ENCODE peak calls at places on chromosome 18, in ten cellular contexts. M is IMR-90, Z is HepG2, B is adrenal gland, T is heart left ventricle, J is GM12878, U is erythroblast, D is endothelial cell of umbilical vein, A is transverse colon, C is Peyer's patch. Q is an unnamed sample.

GRCh38 chr18:11047817-11048216 is 101.6 kb downstream of the PIEZO2 start:
- DNase-seq in M (no peak), Z (no peak), B (no peak), T (no peak), J (no peak), U (no peak), D (no peak), A (no peak), C (no peak), Q (no peak)

GRCh38 chr18:6139007-6139406 is 243.7 kb upstream of the TMEM200C start:
- DNase-seq in M (no peak), Z (no peak), B (no peak), T (no peak), J (no peak), U (no peak), D (no peak), A (no peak), C (no peak), Q (no peak)

GRCh38 chr18:8835556-8835955 is 130.2 kb downstream of the MTCL1 start:
- DNase-seq in M (peak), Z (no peak), B (no peak), T (no peak), J (no peak), U (peak), D (no peak), A (no peak), C (no peak), Q (no peak)

GRCh38 chr18:55097406-55098170 is 138.3 kb upstream of the CCDC68 start:
- DNase-seq in M (no peak), Z (no peak), B (peak), T (no peak), J (no peak), U (no peak), D (peak), A (no peak), C (no peak), Q (no peak)

GRCh38 chr18:3554091-3554601 is 104.2 kb downstream of the TGIF1 start:
- DNase-seq in M (no peak), Z (peak), B (no peak), T (no peak), J (no peak), U (no peak), D (no peak), A (no peak), C (no peak), Q (no peak)

GRCh38 chr18:64982414-64983096 is 768.3 kb upstream of the CDH7 start:
- DNase-seq in M (no peak), Z (no peak), B (no peak), T (no peak), J (no peak), U (no peak), D (no peak), A (no peak), C (no peak), Q (no peak)

GRCh38 chr18:76449110-76449453 is 46.0 kb downstream of the ZNF516 start:
- DNase-seq in M (no peak), Z (no peak), B (no peak), T (no peak), J (no peak), U (no peak), D (no peak), A (no peak), C (peak), Q (no peak)

GRCh38 chr18:33495278-33495677 is 54.8 kb upstream of the CCDC178 start:
- DNase-seq in M (peak), Z (peak), B (peak), T (no peak), J (peak), U (peak), D (peak), A (no peak), C (no peak), Q (no peak)

GRCh38 chr18:63082661-63083531 is 236.7 kb downstream of the BCL2 start:
- DNase-seq in M (no peak), Z (no peak), B (no peak), T (no peak), J (no peak), U (no peak), D (no peak), A (no peak), C (no peak), Q (no peak)

GRCh38 chr18:62829936-62830335 is 114.6 kb downstream of the PHLPP1 start:
- DNase-seq in M (peak), Z (no peak), B (no peak), T (no peak), J (no peak), U (no peak), D (no peak), A (no peak), C (no peak), Q (no peak)

GRCh38 chr18:12776821-12777471 is 74.1 kb downstream of the PSMG2 start:
- DNase-seq in M (no peak), Z (no peak), B (no peak), T (no peak), J (no peak), U (no peak), D (no peak), A (no peak), C (no peak), Q (no peak)

GRCh38 chr18:12773369-12773768 is 70.5 kb downstream of the PSMG2 start:
- DNase-seq in M (no peak), Z (no peak), B (no peak), T (no peak), J (no peak), U (no peak), D (no peak), A (no peak), C (no peak), Q (no peak)

GRCh38 chr18:53408271-53408670 is 816.2 kb downstream of the MBD2 start:
- DNase-seq in M (no peak), Z (no peak), B (no peak), T (no peak), J (no peak), U (no peak), D (no peak), A (no peak), C (no peak), Q (no peak)

GRCh38 chr18:26089247-26090129 is 925 bp downstream of the SS18 start:
- DNase-seq in M (peak), Z (peak), B (peak), T (no peak), J (no peak), U (peak), D (peak), A (no peak), C (no peak), Q (no peak)

GRCh38 chr18:37435996-37436395 is 129.6 kb downstream of the CELF4 start:
- DNase-seq in M (no peak), Z (no peak), B (no peak), T (no peak), J (no peak), U (no peak), D (no peak), A (no peak), C (no peak), Q (no peak)

GRCh38 chr18:5721924-5722323 is 173.4 kb downstream of the TMEM200C start:
- DNase-seq in M (no peak), Z (no peak), B (no peak), T (no peak), J (no peak), U (no peak), D (no peak), A (no peak), C (no peak), Q (no peak)

GRCh38 chr18:48547456-48548403 is 8.9 kb downstream of the CTIF start:
- DNase-seq in M (peak), Z (no peak), B (no peak), T (peak), J (no peak), U (no peak), D (no peak), A (no peak), C (no peak), Q (no peak)

GRCh38 chr18:45670281-45670962 is 53.6 kb upstream of the SLC14A1 start:
- DNase-seq in M (peak), Z (no peak), B (peak), T (no peak), J (no peak), U (peak), D (peak), A (no peak), C (peak), Q (no peak)

GRCh38 chr18:77524909-77525308 is 275.3 kb downstream of the GALR1 start:
- DNase-seq in M (no peak), Z (no peak), B (no peak), T (no peak), J (no peak), U (no peak), D (no peak), A (no peak), C (no peak), Q (no peak)

GRCh38 chr18:28178720-28179119 is 1.8 kb upstream of the CDH2 start:
- DNase-seq in M (peak), Z (no peak), B (peak), T (no peak), J (no peak), U (no peak), D (peak), A (no peak), C (no peak), Q (no peak)

GRCh38 chr18:49797995-49798394 is 15.3 kb downstream of the ACAA2 start:
- DNase-seq in M (no peak), Z (no peak), B (no peak), T (no peak), J (no peak), U (no peak), D (no peak), A (no peak), C (no peak), Q (no peak)

GRCh38 chr18:63762518-63762917 is 12.7 kb upstream of the SERPINB7 start:
- DNase-seq in M (peak), Z (no peak), B (no peak), T (no peak), J (no peak), U (no peak), D (no peak), A (no peak), C (no peak), Q (no peak)

GRCh38 chr18:6444484-6445228 is 29.9 kb upstream of the L3MBTL4 start:
- DNase-seq in M (no peak), Z (peak), B (no peak), T (no peak), J (no peak), U (no peak), D (no peak), A (no peak), C (no peak), Q (no peak)

GRCh38 chr18:24271381-24272331 is 126.0 kb downstream of the OSBPL1A start:
- DNase-seq in M (peak), Z (peak), B (peak), T (peak), J (no peak), U (peak), D (peak), A (peak), C (peak), Q (peak)
- TF ChIP-seq POLR2A in M (no peak), Z (no peak), B (peak), T (peak), J (no peak), U (no peak), D (no peak), A (peak), C (peak), Q (no peak)

GRCh38 chr18:10035306-10035991 is 121.6 kb downstream of the VAPA start:
- DNase-seq in M (no peak), Z (no peak), B (no peak), T (no peak), J (no peak), U (no peak), D (no peak), A (no peak), C (no peak), Q (no peak)
- TF ChIP-seq POLR2A in M (no peak), Z (no peak), B (no peak), T (no peak), J (no peak), U (no peak), D (no peak), A (no peak), C (no peak), Q (no peak)

DNA sequence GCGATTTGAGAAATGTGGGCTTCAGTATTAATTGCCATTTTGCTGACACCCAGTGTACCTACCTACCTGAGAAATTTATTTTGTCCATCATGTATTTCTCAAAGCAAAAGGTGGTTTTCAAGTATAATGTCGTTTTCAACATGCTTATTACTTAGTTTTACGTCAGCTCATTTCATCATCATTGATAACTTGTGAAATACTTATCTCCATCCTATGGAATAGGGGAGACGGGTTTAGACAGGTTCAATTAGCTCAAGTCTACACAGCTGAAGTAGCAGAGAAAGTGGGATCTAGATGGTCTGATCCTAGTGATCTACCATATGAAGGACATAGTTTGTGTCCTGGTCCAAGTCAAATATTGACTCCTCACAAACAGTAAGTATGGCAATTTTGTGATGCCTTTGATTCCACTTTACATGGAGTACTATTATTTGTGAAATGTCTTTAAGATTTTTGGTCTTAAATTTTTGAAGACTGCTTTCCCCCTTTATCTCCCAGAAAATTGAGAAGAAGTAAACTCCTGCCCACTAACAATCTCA is 45.1 kb downstream of the VAPA start:
- DNase-seq in M (no peak), Z (peak), B (no peak), T (no peak), J (no peak), U (no peak), D (no peak), A (no peak), C (no peak), Q (no peak)
- TF ChIP-seq POLR2A in M (no peak), Z (no peak), B (no peak), T (no peak), J (no peak), U (peak), D (no peak), A (no peak), C (no peak), Q (no peak)

GRCh38 chr18:79949571-79950439 is 1.6 kb downstream of the SLC66A2 start:
- DNase-seq in M (no peak), Z (no peak), B (peak), T (peak), J (no peak), U (peak), D (peak), A (peak), C (peak), Q (no peak)
- TF ChIP-seq POLR2A in M (no peak), Z (no peak), B (no peak), T (no peak), J (no peak), U (no peak), D (no peak), A (no peak), C (no peak), Q (no peak)

GRCh38 chr18:7750966-7751365 is 183.8 kb downstream of the PTPRM start:
- DNase-seq in M (no peak), Z (peak), B (no peak), T (no peak), J (no peak), U (no peak), D (no peak), A (no peak), C (no peak), Q (no peak)

GRCh38 chr18:7757175-7757574 is 190.1 kb downstream of the PTPRM start:
- DNase-seq in M (peak), Z (no peak), B (no peak), T (no peak), J (no peak), U (no peak), D (no peak), A (no peak), C (no peak), Q (no peak)

GRCh38 chr18:7755753-7756475 is 188.8 kb downstream of the PTPRM start:
- DNase-seq in M (peak), Z (peak), B (no peak), T (no peak), J (no peak), U (no peak), D (peak), A (no peak), C (no peak), Q (no peak)

GRCh38 chr18:7754258-7754657 is 187.1 kb downstream of the PTPRM start:
- DNase-seq in M (peak), Z (peak), B (no peak), T (no peak), J (no peak), U (no peak), D (no peak), A (no peak), C (no peak), Q (no peak)

GRCh38 chr18:7754725-7755181 is 187.6 kb downstream of the PTPRM start:
- DNase-seq in M (peak), Z (peak), B (no peak), T (peak), J (no peak), U (no peak), D (no peak), A (no peak), C (no peak), Q (no peak)
- TF ChIP-seq POLR2A in M (no peak), Z (peak), B (no peak), T (no peak), J (no peak), U (no peak), D (no peak), A (no peak), C (no peak), Q (no peak)

DNA sequence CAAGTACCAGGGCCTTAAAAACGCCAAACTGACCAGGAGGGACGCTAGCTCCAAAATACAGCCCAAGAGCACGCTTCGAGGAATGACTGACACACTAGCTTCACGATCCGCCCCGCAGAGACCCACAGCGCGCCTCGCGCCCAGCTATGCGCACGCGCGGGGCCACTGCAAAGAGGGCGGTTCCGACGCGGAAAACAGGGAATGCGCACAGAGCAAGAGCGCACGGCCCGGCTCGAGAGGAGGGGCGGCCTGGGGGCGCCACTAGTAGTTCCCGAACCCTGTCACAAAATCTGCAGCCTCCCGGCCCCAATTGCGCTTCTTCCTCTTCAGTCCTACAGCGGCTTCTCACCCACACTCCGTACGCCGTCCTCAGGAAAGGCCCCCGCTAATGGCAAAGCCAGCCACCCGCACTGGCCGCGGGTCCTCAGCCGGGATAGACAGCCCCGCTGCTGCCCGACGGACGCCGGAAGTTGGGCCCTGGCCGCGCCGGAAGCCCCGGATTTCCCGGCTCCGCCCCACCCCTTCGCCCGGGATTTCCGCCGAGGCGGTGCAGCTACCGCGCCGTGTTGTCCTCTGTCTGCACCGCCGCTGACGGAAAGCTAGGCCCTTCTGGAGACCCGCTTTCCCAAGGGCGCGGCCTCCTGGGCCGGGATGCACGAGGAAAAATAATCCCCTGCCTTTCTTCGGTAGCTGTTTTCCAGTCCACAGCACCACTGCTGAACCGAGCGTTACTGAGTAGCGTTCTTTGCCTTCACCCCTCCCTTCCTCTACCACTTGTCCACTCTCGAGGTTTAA is at the start of gene HDHD2:
- DNase-seq in M (peak), Z (peak), B (peak), T (peak), J (no peak), U (peak), D (peak), A (peak), C (peak), Q (peak)
- TF ChIP-seq POLR2A in M (peak), Z (peak), B (peak), T (peak), J (peak), U (peak), D (peak), A (peak), C (peak), Q (peak)

GRCh38 chr18:22558945-22559385 is 141.2 kb upstream of the CTAGE1 start:
- DNase-seq in M (peak), Z (peak), B (peak), T (peak), J (no peak), U (no peak), D (peak), A (peak), C (peak), Q (no peak)

GRCh38 chr18:22557160-22557941 is 139.6 kb upstream of the CTAGE1 start:
- DNase-seq in M (no peak), Z (no peak), B (no peak), T (no peak), J (no peak), U (no peak), D (peak), A (no peak), C (no peak), Q (no peak)

GRCh38 chr18:22560283-22560627 is 142.5 kb upstream of the CTAGE1 start:
- DNase-seq in M (no peak), Z (no peak), B (no peak), T (no peak), J (no peak), U (no peak), D (peak), A (no peak), C (no peak), Q (no peak)

GRCh38 chr18:22560797-22561196 is 143.1 kb upstream of the CTAGE1 start:
- DNase-seq in M (no peak), Z (no peak), B (no peak), T (no peak), J (no peak), U (no peak), D (peak), A (no peak), C (no peak), Q (no peak)

GRCh38 chr18:22559414-22560282 is 141.9 kb upstream of the CTAGE1 start:
- DNase-seq in M (peak), Z (peak), B (peak), T (peak), J (no peak), U (no peak), D (peak), A (peak), C (peak), Q (peak)
- TF ChIP-seq POLR2A in M (peak), Z (no peak), B (peak), T (peak), J (no peak), U (no peak), D (peak), A (no peak), C (peak), Q (no peak)

DNA sequence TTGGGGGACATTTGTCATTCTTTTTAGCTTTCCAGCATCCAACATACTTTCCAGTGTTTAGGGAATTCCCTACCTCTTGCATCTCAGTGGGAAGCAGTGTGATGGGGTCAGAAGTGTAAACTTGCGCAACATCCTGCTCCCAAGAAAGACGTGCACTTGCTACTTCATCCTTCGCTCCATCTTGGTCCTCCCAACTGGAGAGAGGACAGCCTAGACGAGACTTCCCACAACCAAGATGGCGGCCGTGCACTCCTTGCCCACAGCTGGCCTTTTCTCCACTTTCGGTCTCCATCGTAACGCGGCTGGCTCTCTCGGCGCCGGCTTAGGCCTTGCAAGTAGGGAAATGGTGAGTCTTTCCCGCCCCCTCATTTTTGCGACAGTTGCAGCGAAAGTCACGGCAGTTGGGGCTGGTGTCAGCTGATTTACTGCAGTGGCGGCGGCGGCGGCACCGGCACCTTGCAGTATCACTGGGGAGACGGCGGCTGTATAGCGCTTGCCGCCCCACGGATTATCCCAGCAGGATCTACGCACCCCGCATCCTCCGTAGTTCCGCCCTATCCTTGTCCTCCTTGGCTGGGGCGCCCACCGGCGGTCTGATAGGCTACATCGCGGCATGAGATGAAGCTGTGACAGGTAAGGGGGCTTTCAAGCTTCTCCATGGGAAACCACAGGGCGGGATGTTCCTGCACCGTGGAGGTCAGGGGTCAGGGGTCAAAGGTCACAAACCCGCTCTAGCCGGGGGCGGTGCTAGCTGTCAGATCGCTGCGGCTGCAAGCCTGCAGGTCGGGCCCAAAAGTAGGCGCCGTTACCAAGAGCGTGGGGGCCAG is at the start of gene WDR7:
- DNase-seq in M (peak), Z (peak), B (peak), T (peak), J (peak), U (peak), D (peak), A (peak), C (peak), Q (peak)
- TF ChIP-seq POLR2A in M (no peak), Z (peak), B (peak), T (peak), J (peak), U (peak), D (no peak), A (peak), C (peak), Q (peak)

Q was measured in GM12892.